ENCODE peak calls at places on chromosomes 1 and 21, in five cellular contexts. X is neuronal stem cell, J is WERI-Rb-1, N is RWPE1, U is brain microvascular endothelial cell. L is an unnamed sample.

GRCh38 chr1:209853677-209854076 is 25.9 kb downstream of the UTP25 start:
- DNase-seq in J (no peak), U (no peak), X (no peak), N (no peak), L (no peak)

GRCh38 chr1:177969109-177969508 is 749 bp downstream of the SEC16B start:
- DNase-seq in J (no peak), X (no peak), N (no peak), U (peak; percentile 32), L (peak; percentile 71)

GRCh38 chr21:39217356-39218081 is 34.3 kb upstream of the PSMG1 start:
- DNase-seq in N (no peak), U (no peak), X (no peak), J (peak; percentile 55), L (no peak)

GRCh38 chr1:193971595-193971994 is 785.2 kb upstream of the B3GALT2 start:
- DNase-seq in N (peak; percentile 59), J (no peak), U (peak; percentile 90), X (no peak), L (no peak)

GRCh38 chr1:207993477-207994445 is 82.8 kb upstream of the CD34 start:
- DNase-seq in U (no peak), J (peak; percentile 69), N (no peak), X (peak; percentile 23), L (no peak)

GRCh38 chr1:114695430-114696093 is at the start of gene AMPD1:
- DNase-seq in U (peak; percentile 14), X (no peak), J (no peak), N (no peak), L (no peak)

GRCh38 chr1:47840791-47841190 is 156.4 kb downstream of the TRABD2B start:
- DNase-seq in U (no peak), J (no peak), X (no peak), N (no peak), L (no peak)

GRCh38 chr1:167544447-167544846 is 9.1 kb downstream of the CREG1 start:
- DNase-seq in X (no peak), U (no peak), J (no peak), N (peak; percentile 58), L (no peak)

GRCh38 chr1:117780981-117781475 is 148.4 kb downstream of the GDAP2 start:
- DNase-seq in U (no peak), X (no peak), N (no peak), J (no peak), L (no peak)

GRCh38 chr1:226940806-226941067 is 643 bp downstream of the COQ8A start:
- DNase-seq in J (no peak), N (no peak), U (no peak), X (no peak), L (no peak)

GRCh38 chr21:42722153-42722552 is 68.7 kb downstream of the PDE9A start:
- DNase-seq in U (no peak), N (no peak), J (no peak), X (no peak), L (no peak)

GRCh38 chr1:199743227-199743626 is 284.3 kb upstream of the NR5A2 start:
- DNase-seq in J (no peak), N (peak; percentile 53), X (no peak), U (no peak), L (no peak)

GRCh38 chr21:45379171-45379900 is 25.6 kb upstream of the COL18A1 start:
- DNase-seq in X (no peak), N (no peak), J (no peak), U (no peak), L (peak; percentile 6)

DNA sequence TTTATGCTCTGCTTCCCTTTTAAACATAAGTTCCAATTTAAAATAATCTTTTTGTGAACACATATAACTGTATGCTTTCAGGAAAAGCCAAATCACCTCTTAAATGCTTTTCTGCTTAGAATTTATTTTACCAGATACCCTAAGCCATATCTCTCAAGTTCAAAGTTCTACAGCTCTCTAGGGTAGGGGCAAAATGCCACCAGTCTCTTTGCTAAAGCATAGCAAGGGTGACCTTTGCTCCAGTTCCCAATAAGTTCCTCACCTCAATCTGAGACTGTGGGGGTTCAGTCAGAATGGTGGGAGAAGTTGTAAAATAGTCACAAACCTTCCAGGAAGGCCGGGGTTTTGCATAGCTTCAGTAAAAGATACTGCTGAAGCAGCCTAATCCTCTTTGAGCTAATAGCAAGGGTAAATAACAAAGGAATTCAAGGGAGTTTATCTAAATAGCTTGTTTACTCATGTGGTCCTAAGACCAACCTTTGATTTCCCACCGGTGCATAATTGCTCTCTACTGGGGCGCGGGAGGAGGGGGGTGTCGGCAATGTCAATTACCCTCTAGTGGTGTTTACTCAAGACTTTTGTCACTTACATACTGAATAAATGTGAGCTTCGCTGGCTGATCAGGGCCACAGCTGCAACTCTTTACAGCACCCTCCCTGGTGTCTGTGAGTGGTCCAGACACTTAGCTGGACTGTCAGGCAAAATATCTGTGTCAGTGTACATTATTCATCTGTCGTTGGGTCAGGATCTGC is 1376.2 kb downstream of the NCAM2 start:
- DNase-seq in U (no peak), X (peak; percentile 5), J (no peak), N (no peak), L (no peak)
- H3K27ac ChIP-seq in U (no peak overlapping the region), X (no peak overlapping the region), J (no peak overlapping the region), N (no peak overlapping the region), L (no peak overlapping the region)

GRCh38 chr1:162471290-162471853 is 26.2 kb upstream of the UHMK1 start:
- DNase-seq in N (no peak), X (no peak), U (no peak), J (no peak), L (no peak)
- H3K27ac ChIP-seq in N (no peak overlapping the region), X (no peak overlapping the region), U (no peak overlapping the region), J (no peak overlapping the region), L (no peak overlapping the region)

DNA sequence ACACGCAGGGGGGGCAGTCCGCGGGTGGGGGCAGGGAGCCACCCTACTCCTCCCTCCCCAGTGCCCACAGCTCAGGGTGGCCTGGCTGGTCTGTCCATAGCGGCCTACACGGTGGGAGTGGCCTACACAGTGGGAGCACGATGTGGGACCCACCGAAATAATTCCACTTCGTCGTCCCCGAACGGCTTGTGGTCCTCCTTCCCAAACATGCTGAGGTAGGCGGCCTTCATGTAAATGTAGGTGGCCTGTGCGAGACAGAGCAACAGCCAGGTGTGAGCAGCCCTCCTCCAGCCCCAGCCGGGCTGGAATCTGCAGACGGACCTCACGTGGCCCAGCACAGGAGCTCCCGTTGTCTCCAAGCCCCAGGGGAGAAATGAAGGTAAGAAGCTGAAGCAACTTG is 34.4 kb downstream of the TTC39A start:
- DNase-seq in X (no peak), N (no peak), J (no peak), U (no peak), L (no peak)
- H3K27ac ChIP-seq in X (no peak overlapping the region), N (peak overlapping the region; percentile 0), J (no peak overlapping the region), U (no peak overlapping the region), L (no peak overlapping the region)

GRCh38 chr1:234478481-234479309 is at the start of gene TARBP1:
- DNase-seq in U (peak; percentile 46), N (peak; percentile 81), J (peak; percentile 91), X (peak; percentile 72), L (peak; percentile 73)

GRCh38 chr1:234479310-234479559 is 256 bp upstream of the TARBP1 start:
- DNase-seq in X (no peak), N (no peak), U (no peak), J (no peak), L (no peak)

GRCh38 chr1:234479866-234480265 is 887 bp upstream of the TARBP1 start:
- DNase-seq in X (no peak), N (no peak), J (no peak), U (no peak), L (no peak)

GRCh38 chr1:234477373-234478151 is 1.4 kb downstream of the TARBP1 start:
- DNase-seq in N (no peak), J (no peak), X (peak; percentile 9), U (no peak), L (no peak)

GRCh38 chr1:234478152-234478480 is 863 bp downstream of the TARBP1 start:
- DNase-seq in N (peak; percentile 65), X (no peak), J (peak; percentile 89), U (no peak), L (peak; percentile 79)
- H3K27ac ChIP-seq in N (peak overlapping the region; percentile 91), X (peak overlapping the region; percentile 90), J (peak overlapping the region; percentile 97), U (peak overlapping the region; percentile 24), L (peak overlapping the region; percentile 96)

GRCh38 chr21:34916446-34916845 is 132.7 kb downstream of the RUNX1 start:
- DNase-seq in X (no peak), N (no peak), U (peak; percentile 42), J (no peak), L (no peak)
- H3K27ac ChIP-seq in X (no peak overlapping the region), N (no peak overlapping the region), U (peak overlapping the region; percentile 45), J (no peak overlapping the region), L (no peak overlapping the region)

DNA sequence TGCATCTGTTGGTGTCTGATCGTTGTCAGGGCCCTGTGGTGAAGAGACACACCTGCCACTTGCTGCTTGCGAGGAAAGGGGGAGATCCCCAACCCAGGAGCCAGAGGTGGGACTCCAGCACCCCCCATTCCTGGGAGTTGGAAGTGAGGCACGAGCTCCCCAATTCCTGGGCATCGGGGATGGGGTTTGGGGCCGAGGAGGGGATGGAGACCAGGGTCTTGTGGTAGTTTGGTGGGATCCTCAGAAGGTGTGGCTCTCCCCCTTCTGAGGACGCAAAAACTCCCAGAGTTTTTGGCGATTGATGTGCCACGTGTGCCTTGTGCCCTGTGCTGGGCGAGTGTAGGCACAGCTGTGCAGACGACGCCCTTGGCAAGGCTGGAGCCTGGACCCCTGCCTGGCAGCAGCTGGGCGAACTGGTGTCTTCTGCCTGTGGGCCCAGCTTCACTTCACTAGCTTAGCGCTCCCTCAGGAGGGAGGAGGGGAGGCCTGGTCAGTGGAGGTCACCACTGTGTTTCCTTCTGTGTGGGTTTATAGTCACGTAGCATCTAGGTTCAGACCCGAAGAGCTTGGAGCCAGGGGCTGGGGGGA is 2.6 kb downstream of the GUK1 start:
- DNase-seq in X (no peak), U (no peak), J (no peak), N (no peak), L (no peak)
- H3K27ac ChIP-seq in X (no peak overlapping the region), U (no peak overlapping the region), J (peak overlapping the region; percentile 18), N (peak overlapping the region; percentile 100), L (peak overlapping the region; percentile 98)

GRCh38 chr1:81978945-81979344 is 178.2 kb downstream of the ADGRL2 start:
- DNase-seq in J (no peak), N (no peak), X (peak; percentile 55), U (no peak), L (no peak)
- H3K27ac ChIP-seq in J (no peak overlapping the region), N (no peak overlapping the region), X (no peak overlapping the region), U (no peak overlapping the region), L (no peak overlapping the region)

L was measured in body of pancreas.